ENCODE peak calls at places on chromosomes 5 and 9, in five cellular contexts. C is fibroblast of the aortic adventitia, A is NCI-H1092 treated with DMSO at 0.1 percent for 48 hours, I is GM06990, Z is T-cell. Y is an unnamed sample.

GRCh38 chr5:57172466-57172961 is 1.3 kb upstream of the GPBP1 start:
- DNase-seq in C (peak; percentile 51), A (peak; percentile 16), I (no peak), Z (peak; percentile 27), Y (no peak)

GRCh38 chr9:133059623-133060022 is 2.2 kb upstream of the CEL start:
- DNase-seq in C (no peak), A (no peak), I (no peak), Z (no peak), Y (no peak)

GRCh38 chr5:96177303-96177869 is 215.7 kb upstream of the ELL2 start:
- DNase-seq in C (peak; percentile 97), A (no peak), I (peak; percentile 57), Z (no peak), Y (no peak)

GRCh38 chr5:170636206-170636605 is 132.4 kb downstream of the KCNIP1 start:
- DNase-seq in C (no peak), A (no peak), I (no peak), Z (no peak), Y (no peak)

GRCh38 chr5:3199941-3200340 is 395.7 kb upstream of the IRX1 start:
- DNase-seq in C (no peak), A (no peak), I (no peak), Z (no peak), Y (no peak)

GRCh38 chr9:73742412-73742811 is 590.7 kb downstream of the ANXA1 start:
- DNase-seq in C (no peak), A (no peak), I (no peak), Z (no peak), Y (no peak)

GRCh38 chr9:33619666-33620404 is 95.8 kb downstream of the ANKRD18B start:
- DNase-seq in C (peak; percentile 92), A (no peak), I (no peak), Z (no peak), Y (peak; percentile 15)

GRCh38 chr5:10662083-10662482 is 98.2 kb downstream of the ANKRD33B start:
- DNase-seq in C (no peak), A (no peak), I (no peak), Z (no peak), Y (no peak)

GRCh38 chr5:135883441-135883840 is 12.2 kb downstream of the IL9 start:
- DNase-seq in C (no peak), A (no peak), I (no peak), Z (no peak), Y (no peak)

GRCh38 chr5:82922086-82922734 is 155.0 kb downstream of the TMEM167A start:
- DNase-seq in C (no peak), A (no peak), I (no peak), Z (no peak), Y (no peak)

GRCh38 chr9:136942112-136942880 is 2.2 kb downstream of the FBXW5 start:
- DNase-seq in C (no peak), A (no peak), I (no peak), Z (no peak), Y (no peak)

GRCh38 chr9:81588148-81588874 is 101.0 kb downstream of the TLE1 start:
- DNase-seq in C (peak; percentile 73), A (peak; percentile 70), I (no peak), Z (no peak), Y (peak; percentile 33)

GRCh38 chr9:121811751-121812150 is 160.3 kb downstream of the DAB2IP start:
- DNase-seq in C (no peak), A (no peak), I (no peak), Z (no peak), Y (no peak)

GRCh38 chr5:77847814-77848290 is 71.7 kb upstream of the TBCA start:
- DNase-seq in C (no peak), A (no peak), I (no peak), Z (no peak), Y (peak; percentile 66)

GRCh38 chr5:127206320-127207113 is 84.1 kb upstream of the MEGF10 start:
- DNase-seq in C (peak; percentile 95), A (no peak), I (no peak), Z (no peak), Y (peak; percentile 77)

GRCh38 chr5:31698667-31699066 is 59.7 kb downstream of the PDZD2 start:
- DNase-seq in C (no peak), A (no peak), I (no peak), Z (no peak), Y (no peak)

GRCh38 chr9:92608221-92609141 is 61.5 kb downstream of the IPPK start:
- DNase-seq in C (peak; percentile 41), A (peak; percentile 64), I (no peak), Z (no peak), Y (no peak)

GRCh38 chr9:30349526-30350513 is 2034.6 kb upstream of the ACO1 start:
- DNase-seq in C (no peak), A (no peak), I (no peak), Z (no peak), Y (no peak)

GRCh38 chr5:143874312-143874711 is 62.4 kb downstream of the HMHB1 start:
- DNase-seq in C (no peak), A (peak; percentile 19), I (no peak), Z (no peak), Y (no peak)

GRCh38 chr9:3863114-3863528 is 337.3 kb upstream of the RFX3 start:
- DNase-seq in C (peak; percentile 77), A (no peak), I (no peak), Z (no peak), Y (no peak)

GRCh38 chr5:23820764-23821471 is 313.5 kb downstream of the PRDM9 start:
- DNase-seq in C (peak; percentile 1), A (peak; percentile 34), I (no peak), Z (no peak), Y (peak; percentile 12)

GRCh38 chr9:124778575-124779367 is 1.8 kb downstream of the OLFML2A start:
- DNase-seq in C (no peak), A (no peak), I (no peak), Z (no peak), Y (no peak)

GRCh38 chr5:181100121-181101015 is 30.6 kb downstream of the OR2V1 start:
- DNase-seq in C (no peak), A (no peak), I (peak; percentile 32), Z (no peak), Y (no peak)

GRCh38 chr9:6356441-6356840 is 28.3 kb downstream of the TPD52L3 start:
- DNase-seq in C (no peak), A (no peak), I (no peak), Z (no peak), Y (no peak)

GRCh38 chr9:21995652-21996275 is 1.2 kb downstream of the CDKN2B-AS1 start:
- DNase-seq in C (no peak), A (peak; percentile 81), I (peak; percentile 66), Z (no peak), Y (peak; percentile 55)

GRCh38 chr9:119986205-119986604 is 593.8 kb downstream of the CDK5RAP2 start:
- DNase-seq in C (no peak), A (peak; percentile 58), I (no peak), Z (no peak), Y (peak; percentile 30)

GRCh38 chr9:928363-929042 is 48.0 kb upstream of the DMRT3 start:
- DNase-seq in C (no peak), A (no peak), I (no peak), Z (no peak), Y (no peak)

GRCh38 chr9:35097573-35097972 is 1.2 kb upstream of the PIGO start:
- DNase-seq in C (no peak), A (no peak), I (no peak), Z (no peak), Y (no peak)

GRCh38 chr9:97470076-97470475 is 31.4 kb upstream of the TMOD1 start:
- DNase-seq in C (no peak), A (peak; percentile 6), I (no peak), Z (no peak), Y (no peak)

GRCh38 chr9:5629312-5630037 is 568 bp downstream of the RIC1 start:
- DNase-seq in C (peak; percentile 45), A (peak; percentile 69), I (peak; percentile 79), Z (no peak), Y (peak; percentile 39)

GRCh38 chr5:169702726-169703481 is 65.8 kb downstream of the DOCK2 start:
- DNase-seq in C (peak; percentile 32), A (no peak), I (peak; percentile 67), Z (no peak), Y (no peak)

GRCh38 chr9:130419521-130420035 is 25.2 kb upstream of the ASS1 start:
- DNase-seq in C (no peak), A (no peak), I (no peak), Z (no peak), Y (no peak)

GRCh38 chr9:130345009-130345992 is 79.7 kb downstream of the HMCN2 start:
- DNase-seq in C (no peak), A (no peak), I (no peak), Z (no peak), Y (no peak)

GRCh38 chr5:36242534-36243144 is 914 bp upstream of the NADK2 start:
- DNase-seq in C (no peak), A (no peak), I (no peak), Z (no peak), Y (no peak)

GRCh38 chr9:127496974-127497373 is 45.7 kb downstream of the LRSAM1 start:
- DNase-seq in C (no peak), A (no peak), I (no peak), Z (no peak), Y (no peak)